ENCODE peak calls at places on chromosomes 6 and 20, in eight cellular contexts. One of them, this sample, is unnamed.

GRCh38 chr20:38350879-38351775 is 4.8 kb downstream of the LBP start:
- DNase-seq in HuH-7.5: no peak
- DNase-seq in NCI-H1694 treated with DMSO at 0.1 percent for 48 hours: no peak
- DNase-seq in endothelial cell: no peak
- DNase-seq in iris pigment epithelial cell: no peak
- DNase-seq in heart right ventricle: peak
- DNase-seq in effector memory CD4-positive, alpha-beta T cell: no peak
- DNase-seq in stimulated activated CD8-positive, alpha-beta memory T cell treated with anti-CD3 and anti-CD28 coated beads, Interleukin-4, amount 100 ng/mL, for 24 hours: no peak
- DNase-seq in this sample: no peak

GRCh38 chr6:147784371-147784770 is 275.9 kb downstream of the SAMD5 start:
- DNase-seq in HuH-7.5: no peak
- DNase-seq in NCI-H1694 treated with DMSO at 0.1 percent for 48 hours: no peak
- DNase-seq in endothelial cell: no peak
- DNase-seq in iris pigment epithelial cell: no peak
- DNase-seq in heart right ventricle: no peak
- DNase-seq in effector memory CD4-positive, alpha-beta T cell: no peak
- DNase-seq in stimulated activated CD8-positive, alpha-beta memory T cell treated with anti-CD3 and anti-CD28 coated beads, Interleukin-4, amount 100 ng/mL, for 24 hours: no peak
- DNase-seq in this sample: no peak

GRCh38 chr20:18287915-18288747 is at the start of gene ZNF133:
- DNase-seq in HuH-7.5: peak
- DNase-seq in NCI-H1694 treated with DMSO at 0.1 percent for 48 hours: peak
- DNase-seq in endothelial cell: peak
- DNase-seq in iris pigment epithelial cell: peak
- DNase-seq in heart right ventricle: peak
- DNase-seq in effector memory CD4-positive, alpha-beta T cell: peak
- DNase-seq in stimulated activated CD8-positive, alpha-beta memory T cell treated with anti-CD3 and anti-CD28 coated beads, Interleukin-4, amount 100 ng/mL, for 24 hours: peak
- DNase-seq in this sample: peak

GRCh38 chr6:28353981-28354676 is 4.4 kb downstream of the ZKSCAN3 start:
- DNase-seq in HuH-7.5: no peak
- DNase-seq in NCI-H1694 treated with DMSO at 0.1 percent for 48 hours: no peak
- DNase-seq in endothelial cell: no peak
- DNase-seq in iris pigment epithelial cell: peak
- DNase-seq in heart right ventricle: peak
- DNase-seq in effector memory CD4-positive, alpha-beta T cell: no peak
- DNase-seq in stimulated activated CD8-positive, alpha-beta memory T cell treated with anti-CD3 and anti-CD28 coated beads, Interleukin-4, amount 100 ng/mL, for 24 hours: no peak
- DNase-seq in this sample: no peak

GRCh38 chr6:46901747-46902362 is 19.9 kb downstream of the ADGRF5 start:
- DNase-seq in HuH-7.5: no peak
- DNase-seq in NCI-H1694 treated with DMSO at 0.1 percent for 48 hours: no peak
- DNase-seq in endothelial cell: no peak
- DNase-seq in iris pigment epithelial cell: no peak
- DNase-seq in heart right ventricle: no peak
- DNase-seq in effector memory CD4-positive, alpha-beta T cell: no peak
- DNase-seq in stimulated activated CD8-positive, alpha-beta memory T cell treated with anti-CD3 and anti-CD28 coated beads, Interleukin-4, amount 100 ng/mL, for 24 hours: no peak
- DNase-seq in this sample: no peak

GRCh38 chr6:15569035-15569995 is 93.5 kb downstream of the DTNBP1 start:
- DNase-seq in HuH-7.5: no peak
- DNase-seq in NCI-H1694 treated with DMSO at 0.1 percent for 48 hours: no peak
- DNase-seq in endothelial cell: no peak
- DNase-seq in iris pigment epithelial cell: no peak
- DNase-seq in heart right ventricle: no peak
- DNase-seq in effector memory CD4-positive, alpha-beta T cell: no peak
- DNase-seq in stimulated activated CD8-positive, alpha-beta memory T cell treated with anti-CD3 and anti-CD28 coated beads, Interleukin-4, amount 100 ng/mL, for 24 hours: no peak
- DNase-seq in this sample: no peak

GRCh38 chr6:26071135-26071534 is 16.1 kb upstream of the HFE start:
- DNase-seq in HuH-7.5: no peak
- DNase-seq in NCI-H1694 treated with DMSO at 0.1 percent for 48 hours: no peak
- DNase-seq in endothelial cell: no peak
- DNase-seq in iris pigment epithelial cell: no peak
- DNase-seq in heart right ventricle: no peak
- DNase-seq in effector memory CD4-positive, alpha-beta T cell: no peak
- DNase-seq in stimulated activated CD8-positive, alpha-beta memory T cell treated with anti-CD3 and anti-CD28 coated beads, Interleukin-4, amount 100 ng/mL, for 24 hours: no peak
- DNase-seq in this sample: no peak

GRCh38 chr6:4004249-4004648 is 74.7 kb downstream of the FAM217A start:
- DNase-seq in HuH-7.5: no peak
- DNase-seq in NCI-H1694 treated with DMSO at 0.1 percent for 48 hours: no peak
- DNase-seq in endothelial cell: no peak
- DNase-seq in iris pigment epithelial cell: peak
- DNase-seq in heart right ventricle: no peak
- DNase-seq in effector memory CD4-positive, alpha-beta T cell: no peak
- DNase-seq in stimulated activated CD8-positive, alpha-beta memory T cell treated with anti-CD3 and anti-CD28 coated beads, Interleukin-4, amount 100 ng/mL, for 24 hours: no peak
- DNase-seq in this sample: no peak

GRCh38 chr20:21781446-21782075 is 76.1 kb downstream of the PAX1 start:
- DNase-seq in HuH-7.5: no peak
- DNase-seq in NCI-H1694 treated with DMSO at 0.1 percent for 48 hours: no peak
- DNase-seq in endothelial cell: no peak
- DNase-seq in iris pigment epithelial cell: no peak
- DNase-seq in heart right ventricle: no peak
- DNase-seq in effector memory CD4-positive, alpha-beta T cell: no peak
- DNase-seq in stimulated activated CD8-positive, alpha-beta memory T cell treated with anti-CD3 and anti-CD28 coated beads, Interleukin-4, amount 100 ng/mL, for 24 hours: no peak
- DNase-seq in this sample: no peak

GRCh38 chr6:136284909-136285308 is 4.7 kb downstream of the BCLAF1 start:
- DNase-seq in HuH-7.5: no peak
- DNase-seq in NCI-H1694 treated with DMSO at 0.1 percent for 48 hours: no peak
- DNase-seq in endothelial cell: no peak
- DNase-seq in iris pigment epithelial cell: peak
- DNase-seq in heart right ventricle: no peak
- DNase-seq in effector memory CD4-positive, alpha-beta T cell: no peak
- DNase-seq in stimulated activated CD8-positive, alpha-beta memory T cell treated with anti-CD3 and anti-CD28 coated beads, Interleukin-4, amount 100 ng/mL, for 24 hours: no peak
- DNase-seq in this sample: no peak

GRCh38 chr6:87869064-87869685 is 167.1 kb upstream of the AKIRIN2 start:
- DNase-seq in HuH-7.5: no peak
- DNase-seq in NCI-H1694 treated with DMSO at 0.1 percent for 48 hours: no peak
- DNase-seq in endothelial cell: no peak
- DNase-seq in iris pigment epithelial cell: no peak
- DNase-seq in heart right ventricle: no peak
- DNase-seq in effector memory CD4-positive, alpha-beta T cell: no peak
- DNase-seq in stimulated activated CD8-positive, alpha-beta memory T cell treated with anti-CD3 and anti-CD28 coated beads, Interleukin-4, amount 100 ng/mL, for 24 hours: no peak
- DNase-seq in this sample: no peak

GRCh38 chr6:170043150-170043819 is 247.6 kb downstream of the DLL1 start:
- DNase-seq in HuH-7.5: no peak
- DNase-seq in NCI-H1694 treated with DMSO at 0.1 percent for 48 hours: no peak
- DNase-seq in endothelial cell: no peak
- DNase-seq in iris pigment epithelial cell: no peak
- DNase-seq in heart right ventricle: no peak
- DNase-seq in effector memory CD4-positive, alpha-beta T cell: no peak
- DNase-seq in stimulated activated CD8-positive, alpha-beta memory T cell treated with anti-CD3 and anti-CD28 coated beads, Interleukin-4, amount 100 ng/mL, for 24 hours: no peak
- DNase-seq in this sample: no peak

GRCh38 chr20:32820000-32820697 is 395 bp downstream of the MAPRE1 start:
- DNase-seq in HuH-7.5: peak
- DNase-seq in NCI-H1694 treated with DMSO at 0.1 percent for 48 hours: peak
- DNase-seq in endothelial cell: peak
- DNase-seq in iris pigment epithelial cell: peak
- DNase-seq in heart right ventricle: no peak
- DNase-seq in effector memory CD4-positive, alpha-beta T cell: peak
- DNase-seq in stimulated activated CD8-positive, alpha-beta memory T cell treated with anti-CD3 and anti-CD28 coated beads, Interleukin-4, amount 100 ng/mL, for 24 hours: peak
- DNase-seq in this sample: no peak

GRCh38 chr6:7203939-7204338 is 96.2 kb downstream of the RREB1 start:
- DNase-seq in HuH-7.5: no peak
- DNase-seq in NCI-H1694 treated with DMSO at 0.1 percent for 48 hours: no peak
- DNase-seq in endothelial cell: no peak
- DNase-seq in iris pigment epithelial cell: no peak
- DNase-seq in heart right ventricle: no peak
- DNase-seq in effector memory CD4-positive, alpha-beta T cell: no peak
- DNase-seq in stimulated activated CD8-positive, alpha-beta memory T cell treated with anti-CD3 and anti-CD28 coated beads, Interleukin-4, amount 100 ng/mL, for 24 hours: no peak
- DNase-seq in this sample: no peak

GRCh38 chr6:159062564-159062945 is 17.8 kb upstream of the TAGAP start:
- DNase-seq in HuH-7.5: no peak
- DNase-seq in NCI-H1694 treated with DMSO at 0.1 percent for 48 hours: no peak
- DNase-seq in endothelial cell: no peak
- DNase-seq in iris pigment epithelial cell: no peak
- DNase-seq in heart right ventricle: no peak
- DNase-seq in effector memory CD4-positive, alpha-beta T cell: peak
- DNase-seq in stimulated activated CD8-positive, alpha-beta memory T cell treated with anti-CD3 and anti-CD28 coated beads, Interleukin-4, amount 100 ng/mL, for 24 hours: no peak
- DNase-seq in this sample: peak

GRCh38 chr20:58135441-58136170 is 92.8 kb downstream of the ANKRD60 start:
- DNase-seq in HuH-7.5: no peak
- DNase-seq in NCI-H1694 treated with DMSO at 0.1 percent for 48 hours: no peak
- DNase-seq in endothelial cell: no peak
- DNase-seq in iris pigment epithelial cell: peak
- DNase-seq in heart right ventricle: no peak
- DNase-seq in effector memory CD4-positive, alpha-beta T cell: no peak
- DNase-seq in stimulated activated CD8-positive, alpha-beta memory T cell treated with anti-CD3 and anti-CD28 coated beads, Interleukin-4, amount 100 ng/mL, for 24 hours: no peak
- DNase-seq in this sample: no peak

GRCh38 chr20:53020834-53021233 is 48.7 kb downstream of the TSHZ2 start:
- DNase-seq in HuH-7.5: no peak
- DNase-seq in NCI-H1694 treated with DMSO at 0.1 percent for 48 hours: no peak
- DNase-seq in endothelial cell: no peak
- DNase-seq in iris pigment epithelial cell: no peak
- DNase-seq in heart right ventricle: no peak
- DNase-seq in effector memory CD4-positive, alpha-beta T cell: no peak
- DNase-seq in stimulated activated CD8-positive, alpha-beta memory T cell treated with anti-CD3 and anti-CD28 coated beads, Interleukin-4, amount 100 ng/mL, for 24 hours: no peak
- DNase-seq in this sample: no peak

GRCh38 chr6:44558315-44559227 is 171.1 kb downstream of the CDC5L start:
- DNase-seq in HuH-7.5: no peak
- DNase-seq in NCI-H1694 treated with DMSO at 0.1 percent for 48 hours: no peak
- DNase-seq in endothelial cell: no peak
- DNase-seq in iris pigment epithelial cell: no peak
- DNase-seq in heart right ventricle: no peak
- DNase-seq in effector memory CD4-positive, alpha-beta T cell: no peak
- DNase-seq in stimulated activated CD8-positive, alpha-beta memory T cell treated with anti-CD3 and anti-CD28 coated beads, Interleukin-4, amount 100 ng/mL, for 24 hours: no peak
- DNase-seq in this sample: no peak

GRCh38 chr6:2960935-2961334 is 10.4 kb downstream of the SERPINB6 start:
- DNase-seq in HuH-7.5: no peak
- DNase-seq in NCI-H1694 treated with DMSO at 0.1 percent for 48 hours: no peak
- DNase-seq in endothelial cell: no peak
- DNase-seq in iris pigment epithelial cell: peak
- DNase-seq in heart right ventricle: no peak
- DNase-seq in effector memory CD4-positive, alpha-beta T cell: no peak
- DNase-seq in stimulated activated CD8-positive, alpha-beta memory T cell treated with anti-CD3 and anti-CD28 coated beads, Interleukin-4, amount 100 ng/mL, for 24 hours: no peak
- DNase-seq in this sample: no peak

GRCh38 chr20:22717466-22717865 is 133.1 kb upstream of the FOXA2 start:
- DNase-seq in HuH-7.5: no peak
- DNase-seq in NCI-H1694 treated with DMSO at 0.1 percent for 48 hours: no peak
- DNase-seq in endothelial cell: no peak
- DNase-seq in iris pigment epithelial cell: peak
- DNase-seq in heart right ventricle: no peak
- DNase-seq in effector memory CD4-positive, alpha-beta T cell: no peak
- DNase-seq in stimulated activated CD8-positive, alpha-beta memory T cell treated with anti-CD3 and anti-CD28 coated beads, Interleukin-4, amount 100 ng/mL, for 24 hours: no peak
- DNase-seq in this sample: no peak

GRCh38 chr20:58078741-58079522 is 149.5 kb downstream of the ANKRD60 start:
- DNase-seq in HuH-7.5: no peak
- DNase-seq in NCI-H1694 treated with DMSO at 0.1 percent for 48 hours: no peak
- DNase-seq in endothelial cell: no peak
- DNase-seq in iris pigment epithelial cell: peak
- DNase-seq in heart right ventricle: no peak
- DNase-seq in effector memory CD4-positive, alpha-beta T cell: no peak
- DNase-seq in stimulated activated CD8-positive, alpha-beta memory T cell treated with anti-CD3 and anti-CD28 coated beads, Interleukin-4, amount 100 ng/mL, for 24 hours: no peak
- DNase-seq in this sample: no peak

GRCh38 chr6:122709922-122710512 is 69.5 kb upstream of the FABP7 start:
- DNase-seq in HuH-7.5: no peak
- DNase-seq in NCI-H1694 treated with DMSO at 0.1 percent for 48 hours: no peak
- DNase-seq in endothelial cell: no peak
- DNase-seq in iris pigment epithelial cell: no peak
- DNase-seq in heart right ventricle: no peak
- DNase-seq in effector memory CD4-positive, alpha-beta T cell: no peak
- DNase-seq in stimulated activated CD8-positive, alpha-beta memory T cell treated with anti-CD3 and anti-CD28 coated beads, Interleukin-4, amount 100 ng/mL, for 24 hours: no peak
- DNase-seq in this sample: no peak

GRCh38 chr6:67683960-67684359 is 951.1 kb upstream of the ADGRB3 start:
- DNase-seq in HuH-7.5: no peak
- DNase-seq in NCI-H1694 treated with DMSO at 0.1 percent for 48 hours: no peak
- DNase-seq in endothelial cell: no peak
- DNase-seq in iris pigment epithelial cell: peak
- DNase-seq in heart right ventricle: no peak
- DNase-seq in effector memory CD4-positive, alpha-beta T cell: no peak
- DNase-seq in stimulated activated CD8-positive, alpha-beta memory T cell treated with anti-CD3 and anti-CD28 coated beads, Interleukin-4, amount 100 ng/mL, for 24 hours: no peak
- DNase-seq in this sample: no peak

GRCh38 chr6:149636116-149636515 is 12.4 kb downstream of the KATNA1 start:
- DNase-seq in HuH-7.5: no peak
- DNase-seq in NCI-H1694 treated with DMSO at 0.1 percent for 48 hours: no peak
- DNase-seq in endothelial cell: no peak
- DNase-seq in iris pigment epithelial cell: peak
- DNase-seq in heart right ventricle: no peak
- DNase-seq in effector memory CD4-positive, alpha-beta T cell: no peak
- DNase-seq in stimulated activated CD8-positive, alpha-beta memory T cell treated with anti-CD3 and anti-CD28 coated beads, Interleukin-4, amount 100 ng/mL, for 24 hours: no peak
- DNase-seq in this sample: no peak

GRCh38 chr20:24785141-24785924 is 163.7 kb upstream of the CST7 start:
- DNase-seq in HuH-7.5: no peak
- DNase-seq in NCI-H1694 treated with DMSO at 0.1 percent for 48 hours: peak
- DNase-seq in endothelial cell: no peak
- DNase-seq in iris pigment epithelial cell: peak
- DNase-seq in heart right ventricle: no peak
- DNase-seq in effector memory CD4-positive, alpha-beta T cell: no peak
- DNase-seq in stimulated activated CD8-positive, alpha-beta memory T cell treated with anti-CD3 and anti-CD28 coated beads, Interleukin-4, amount 100 ng/mL, for 24 hours: no peak
- DNase-seq in this sample: no peak

GRCh38 chr6:17871836-17872235 is 115.6 kb downstream of the KIF13A start:
- DNase-seq in HuH-7.5: no peak
- DNase-seq in NCI-H1694 treated with DMSO at 0.1 percent for 48 hours: no peak
- DNase-seq in endothelial cell: no peak
- DNase-seq in iris pigment epithelial cell: no peak
- DNase-seq in heart right ventricle: no peak
- DNase-seq in effector memory CD4-positive, alpha-beta T cell: no peak
- DNase-seq in stimulated activated CD8-positive, alpha-beta memory T cell treated with anti-CD3 and anti-CD28 coated beads, Interleukin-4, amount 100 ng/mL, for 24 hours: no peak
- DNase-seq in this sample: no peak

GRCh38 chr6:146153040-146153758 is 124.3 kb downstream of the GRM1 start:
- DNase-seq in HuH-7.5: no peak
- DNase-seq in NCI-H1694 treated with DMSO at 0.1 percent for 48 hours: no peak
- DNase-seq in endothelial cell: no peak
- DNase-seq in iris pigment epithelial cell: no peak
- DNase-seq in heart right ventricle: no peak
- DNase-seq in effector memory CD4-positive, alpha-beta T cell: no peak
- DNase-seq in stimulated activated CD8-positive, alpha-beta memory T cell treated with anti-CD3 and anti-CD28 coated beads, Interleukin-4, amount 100 ng/mL, for 24 hours: no peak
- DNase-seq in this sample: no peak

GRCh38 chr6:84410377-84410776 is 182.9 kb upstream of the CEP162 start:
- DNase-seq in HuH-7.5: no peak
- DNase-seq in NCI-H1694 treated with DMSO at 0.1 percent for 48 hours: no peak
- DNase-seq in endothelial cell: no peak
- DNase-seq in iris pigment epithelial cell: no peak
- DNase-seq in heart right ventricle: no peak
- DNase-seq in effector memory CD4-positive, alpha-beta T cell: no peak
- DNase-seq in stimulated activated CD8-positive, alpha-beta memory T cell treated with anti-CD3 and anti-CD28 coated beads, Interleukin-4, amount 100 ng/mL, for 24 hours: no peak
- DNase-seq in this sample: no peak

GRCh38 chr6:32416031-32416430 is 9.1 kb upstream of the BTNL2 start:
- DNase-seq in HuH-7.5: no peak
- DNase-seq in NCI-H1694 treated with DMSO at 0.1 percent for 48 hours: no peak
- DNase-seq in endothelial cell: no peak
- DNase-seq in iris pigment epithelial cell: no peak
- DNase-seq in heart right ventricle: no peak
- DNase-seq in effector memory CD4-positive, alpha-beta T cell: no peak
- DNase-seq in stimulated activated CD8-positive, alpha-beta memory T cell treated with anti-CD3 and anti-CD28 coated beads, Interleukin-4, amount 100 ng/mL, for 24 hours: no peak
- DNase-seq in this sample: no peak

GRCh38 chr6:170096191-170096802 is 194.6 kb downstream of the DLL1 start:
- DNase-seq in HuH-7.5: no peak
- DNase-seq in NCI-H1694 treated with DMSO at 0.1 percent for 48 hours: no peak
- DNase-seq in endothelial cell: peak
- DNase-seq in iris pigment epithelial cell: no peak
- DNase-seq in heart right ventricle: no peak
- DNase-seq in effector memory CD4-positive, alpha-beta T cell: no peak
- DNase-seq in stimulated activated CD8-positive, alpha-beta memory T cell treated with anti-CD3 and anti-CD28 coated beads, Interleukin-4, amount 100 ng/mL, for 24 hours: no peak
- DNase-seq in this sample: no peak

GRCh38 chr6:147035891-147036290 is 168.3 kb upstream of the STXBP5 start:
- DNase-seq in HuH-7.5: no peak
- DNase-seq in NCI-H1694 treated with DMSO at 0.1 percent for 48 hours: no peak
- DNase-seq in endothelial cell: no peak
- DNase-seq in iris pigment epithelial cell: peak
- DNase-seq in heart right ventricle: no peak
- DNase-seq in effector memory CD4-positive, alpha-beta T cell: no peak
- DNase-seq in stimulated activated CD8-positive, alpha-beta memory T cell treated with anti-CD3 and anti-CD28 coated beads, Interleukin-4, amount 100 ng/mL, for 24 hours: no peak
- DNase-seq in this sample: no peak

GRCh38 chr20:46350201-46350985 is 42.1 kb upstream of the CDH22 start:
- DNase-seq in HuH-7.5: no peak
- DNase-seq in NCI-H1694 treated with DMSO at 0.1 percent for 48 hours: no peak
- DNase-seq in endothelial cell: no peak
- DNase-seq in iris pigment epithelial cell: peak
- DNase-seq in heart right ventricle: no peak
- DNase-seq in effector memory CD4-positive, alpha-beta T cell: no peak
- DNase-seq in stimulated activated CD8-positive, alpha-beta memory T cell treated with anti-CD3 and anti-CD28 coated beads, Interleukin-4, amount 100 ng/mL, for 24 hours: no peak
- DNase-seq in this sample: no peak

GRCh38 chr6:27296106-27296783 is 15.8 kb downstream of the POM121L2 start:
- DNase-seq in HuH-7.5: no peak
- DNase-seq in NCI-H1694 treated with DMSO at 0.1 percent for 48 hours: no peak
- DNase-seq in endothelial cell: peak
- DNase-seq in iris pigment epithelial cell: peak
- DNase-seq in heart right ventricle: no peak
- DNase-seq in effector memory CD4-positive, alpha-beta T cell: no peak
- DNase-seq in stimulated activated CD8-positive, alpha-beta memory T cell treated with anti-CD3 and anti-CD28 coated beads, Interleukin-4, amount 100 ng/mL, for 24 hours: no peak
- DNase-seq in this sample: no peak

GRCh38 chr6:167968091-167968490 is 29.4 kb upstream of the KIF25 start:
- DNase-seq in HuH-7.5: peak
- DNase-seq in NCI-H1694 treated with DMSO at 0.1 percent for 48 hours: peak
- DNase-seq in endothelial cell: peak
- DNase-seq in iris pigment epithelial cell: no peak
- DNase-seq in heart right ventricle: no peak
- DNase-seq in effector memory CD4-positive, alpha-beta T cell: no peak
- DNase-seq in stimulated activated CD8-positive, alpha-beta memory T cell treated with anti-CD3 and anti-CD28 coated beads, Interleukin-4, amount 100 ng/mL, for 24 hours: no peak
- DNase-seq in this sample: no peak

This sample was measured in T-helper 17 cell.